ENCODE peak calls at places on chromosomes 4 and X, in nine cellular contexts. Y is A673; C is heart right ventricle; T is lower lobe of right lung; U is A549; K is effector memory CD4-positive, alpha-beta T cell; N is hepatocyte; V is cardiac muscle cell; O is psoas muscle. I is an unnamed sample. For H3K4me1, the result is how much of the 10 kb centered on the place peaks cover.

GRCh38 chr4:8355306-8355705 is 85.2 kb downstream of the ACOX3 start:
- DNase-seq in V (no peak), O (no peak), K (no peak), C (no peak), N (no peak), Y (no peak), U (no peak), T (no peak), I (no peak)

GRCh38 chr4:142092941-142093340 is 456.6 kb downstream of the IL15 start:
- DNase-seq in Y (no peak), T (no peak), C (no peak), O (no peak), U (no peak), N (no peak), K (no peak), V (no peak), I (no peak)

GRCh38 chrX:125895518-125895917 is 270.6 kb downstream of the DCAF12L2 start:
- DNase-seq in Y (no peak), C (no peak), N (no peak), O (no peak), K (no peak), V (no peak), T (no peak), U (no peak), I (no peak)

GRCh38 chr4:42612898-42613297 is 44.0 kb downstream of the ATP8A1 start:
- DNase-seq in Y (no peak), V (no peak), U (no peak), C (no peak), K (no peak), T (no peak), N (no peak), O (no peak), I (no peak)

GRCh38 chrX:10254746-10255145 is 98.0 kb downstream of the CLCN4 start:
- DNase-seq in C (no peak), Y (no peak), N (no peak), T (no peak), O (no peak), V (no peak), U (peak), K (no peak), I (no peak)

GRCh38 chr4:152259866-152260265 is 276.0 kb downstream of the FBXW7 start:
- DNase-seq in T (no peak), U (no peak), K (no peak), C (no peak), V (no peak), Y (no peak), O (no peak), N (no peak), I (no peak)

GRCh38 chr4:177117256-177117655 is 192.4 kb upstream of the NEIL3 start:
- DNase-seq in Y (no peak), N (no peak), C (no peak), U (no peak), O (no peak), T (no peak), V (no peak), K (no peak), I (no peak)

GRCh38 chr4:28386776-28387175 is 1526.1 kb downstream of the STIM2 start:
- DNase-seq in N (no peak), U (no peak), T (no peak), Y (peak), K (no peak), O (no peak), C (no peak), V (no peak), I (no peak)

GRCh38 chrX:55057691-55058249 is 17.1 kb upstream of the PAGE2B start:
- DNase-seq in Y (peak), N (peak), U (peak), O (no peak), K (peak), T (no peak), V (peak), C (no peak), I (no peak)

GRCh38 chr4:118173956-118174355 is 139.7 kb downstream of the NDST3 start:
- DNase-seq in U (no peak), K (no peak), O (no peak), V (peak), C (no peak), N (no peak), Y (peak), T (no peak), I (no peak)

GRCh38 chr4:139749313-139749712 is 83.7 kb downstream of the MGST2 start:
- DNase-seq in T (no peak), O (no peak), K (no peak), U (no peak), N (no peak), C (no peak), V (no peak), Y (no peak), I (no peak)

GRCh38 chrX:129761596-129761995 is 18.2 kb upstream of the SASH3 start:
- DNase-seq in O (no peak), N (no peak), C (no peak), T (no peak), U (no peak), K (no peak), Y (no peak), V (no peak), I (no peak)
- H3K4me1 ChIP-seq in O (under half), N (under half), C (under half), T (under half), U (under half), K (under half), Y (under half), V (under half), I (under half)

GRCh38 chr4:3271131-3271530 is 21.7 kb upstream of the RGS12 start:
- DNase-seq in U (no peak), N (no peak), C (no peak), K (no peak), Y (no peak), O (no peak), V (no peak), T (no peak), I (no peak)

GRCh38 chr4:3270141-3270611 is 21.2 kb downstream of the MSANTD1 start:
- DNase-seq in O (peak), C (peak), N (peak), T (no peak), K (no peak), Y (no peak), V (no peak), U (no peak), I (peak)

GRCh38 chr4:3267576-3268394 is 18.8 kb downstream of the MSANTD1 start:
- DNase-seq in N (peak), U (no peak), Y (no peak), K (no peak), V (no peak), C (no peak), O (no peak), T (no peak), I (no peak)

GRCh38 chr4:3268395-3269104 is 19.6 kb downstream of the MSANTD1 start:
- DNase-seq in N (peak), T (no peak), V (no peak), Y (no peak), U (no peak), C (no peak), K (no peak), O (no peak), I (peak)

DNA sequence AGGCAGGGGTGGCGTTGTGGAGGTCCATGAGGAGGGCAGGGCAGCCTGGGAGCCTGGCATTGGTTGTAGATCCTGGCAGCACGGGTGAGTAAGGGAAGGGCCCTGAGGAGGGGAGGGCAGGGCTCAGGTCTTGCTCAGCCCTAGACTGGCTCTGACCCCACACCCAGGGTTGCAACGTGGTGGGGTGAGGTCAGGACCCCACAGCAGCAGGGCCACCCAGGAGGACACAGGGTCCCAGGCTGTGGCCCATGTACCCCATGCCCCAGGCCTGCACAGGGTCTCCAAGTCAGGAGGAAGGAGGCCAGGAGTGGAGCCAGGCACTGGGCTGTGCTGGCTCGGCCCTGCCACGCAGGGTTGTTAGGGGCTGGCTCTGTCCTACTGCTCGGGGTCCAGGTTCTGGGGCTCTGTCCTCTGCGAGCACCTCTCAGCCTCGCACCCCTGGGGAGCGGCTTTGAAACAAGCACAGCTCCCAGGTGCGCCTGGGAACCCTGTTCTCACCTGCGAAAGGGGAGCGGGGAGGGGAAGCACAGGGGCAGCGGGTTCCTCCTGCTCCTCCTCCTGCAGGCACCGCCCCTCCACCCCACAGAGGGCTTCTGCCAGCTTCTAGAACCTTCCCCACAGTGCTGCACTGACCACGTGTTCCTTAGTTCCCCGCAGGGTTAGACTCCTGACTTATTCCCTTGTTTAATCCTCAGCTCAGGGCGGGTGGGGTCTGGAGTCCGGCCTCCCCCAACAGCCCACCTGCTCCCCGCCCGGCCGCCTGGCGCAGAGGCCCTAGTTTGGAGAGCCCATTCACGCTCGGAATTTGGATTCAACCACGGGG is 20.4 kb downstream of the MSANTD1 start:
- DNase-seq in V (no peak), U (no peak), K (no peak), T (no peak), Y (no peak), N (peak), C (no peak), O (no peak), I (peak)
- H3K27ac ChIP-seq in V (no peak), U (no peak), K (no peak), T (no peak), Y (no peak), N (no peak), C (peak), O (peak), I (peak)

GRCh38 chr4:25330905-25331816 is 18.6 kb downstream of the ZCCHC4 start:
- DNase-seq in Y (no peak), O (no peak), V (no peak), U (no peak), C (no peak), T (no peak), N (no peak), K (no peak), I (no peak)
- H3K4me3 ChIP-seq in Y (no peak), O (no peak), V (no peak), U (no peak), C (no peak), T (peak), N (no peak), K (peak), I (peak)

GRCh38 chrX:40165861-40166260 is 68.1 kb upstream of the BCOR start:
- DNase-seq in T (no peak), O (no peak), U (no peak), N (no peak), Y (no peak), C (no peak), K (no peak), V (no peak), I (no peak)
- H3K4me1 ChIP-seq in T (under half), O (under half), U (under half), N (under half), Y (under half), C (under half), K (under half), V (under half), I (under half)

GRCh38 chr4:166197166-166197565 is 324.1 kb downstream of the TLL1 start:
- DNase-seq in U (no peak), O (no peak), N (no peak), Y (no peak), K (no peak), V (no peak), T (no peak), C (no peak), I (no peak)

GRCh38 chr4:166198516-166198915 is 325.5 kb downstream of the TLL1 start:
- DNase-seq in Y (no peak), K (no peak), T (no peak), N (no peak), V (no peak), U (no peak), O (no peak), C (no peak), I (no peak)

GRCh38 chr4:166198041-166198440 is 325.0 kb downstream of the TLL1 start:
- DNase-seq in N (no peak), U (no peak), C (no peak), O (no peak), T (no peak), Y (no peak), K (no peak), V (peak), I (no peak)

GRCh38 chr4:166195101-166195500 is 322.1 kb downstream of the TLL1 start:
- DNase-seq in U (no peak), V (no peak), T (no peak), C (no peak), Y (no peak), N (no peak), K (no peak), O (no peak), I (no peak)

GRCh38 chr4:166198921-166199320 is 325.9 kb downstream of the TLL1 start:
- DNase-seq in O (no peak), U (no peak), C (no peak), V (no peak), K (no peak), Y (no peak), N (no peak), T (no peak), I (no peak)
- H3K27ac ChIP-seq in O (no peak), U (no peak), C (no peak), V (no peak), K (no peak), Y (no peak), N (no peak), T (no peak), I (no peak)

GRCh38 chr4:83282049-83282535 is 2.5 kb downstream of the COQ2 start:
- DNase-seq in V (peak), N (peak), C (no peak), U (peak), O (no peak), K (peak), T (no peak), Y (peak), I (no peak)
- H3K4me3 ChIP-seq in V (no peak), N (no peak), C (no peak), U (no peak), O (no peak), K (no peak), T (no peak), Y (no peak), I (no peak)

GRCh38 chr4:153522800-153523089 is 56.6 kb downstream of the TMEM131L start:
- DNase-seq in K (peak), N (no peak), T (no peak), U (no peak), O (no peak), Y (no peak), V (no peak), C (no peak), I (no peak)
- H3K4me1 ChIP-seq in K (half or more), N (under half), T (half or more), U (under half), O (half or more), Y (under half), V (under half), C (under half), I (half or more)

GRCh38 chrX:120794525-120794975 is 81.1 kb downstream of the CT47B1 start:
- DNase-seq in U (no peak), O (no peak), N (no peak), Y (no peak), T (no peak), C (no peak), K (no peak), V (peak), I (no peak)
- H3K27ac ChIP-seq in U (no peak), O (no peak), N (no peak), Y (no peak), T (no peak), C (peak), K (no peak), V (no peak), I (peak)